ENCODE peak calls at places on chromosomes 11 and 22, in seven cellular contexts. O is fibroblast of pulmonary artery, I is uterus, Z is progenitor cell of endocrine pancreas, S is HCT116, P is IMR-90, C is natural killer cell. F is an unnamed sample.

GRCh38 chr11:97948793-97949192 is 1072.0 kb upstream of the CNTN5 start:
- DNase-seq in Z (no peak), P (no peak), O (no peak), S (no peak), I (no peak), C (no peak), F (no peak)

GRCh38 chr11:60880635-60881282 is 13.4 kb downstream of the ZP1 start:
- DNase-seq in Z (no peak), I (no peak), S (no peak), O (no peak), P (no peak), C (no peak), F (no peak)

GRCh38 chr22:35191412-35191811 is 65.9 kb upstream of the HMGXB4 start:
- DNase-seq in S (peak; percentile 12), I (no peak), O (peak; percentile 15), C (no peak), P (peak; percentile 3), Z (no peak), F (no peak)

GRCh38 chr11:9571071-9571765 is 2.3 kb upstream of the WEE1 start:
- DNase-seq in O (no peak), C (no peak), S (no peak), Z (no peak), P (no peak), I (no peak), F (no peak)

GRCh38 chr22:42233879-42234278 is 36.6 kb downstream of the TCF20 start:
- DNase-seq in S (no peak), Z (no peak), P (no peak), O (no peak), I (no peak), C (no peak), F (no peak)

GRCh38 chr11:60992842-60993409 is 21.4 kb downstream of the CD6 start:
- DNase-seq in I (no peak), O (no peak), Z (no peak), S (no peak), C (no peak), P (no peak), F (no peak)

GRCh38 chr11:45333023-45333422 is 46.9 kb upstream of the SYT13 start:
- DNase-seq in P (no peak), O (peak; percentile 9), I (no peak), S (no peak), C (no peak), Z (no peak), F (no peak)

GRCh38 chr22:22210375-22210774 is 34.2 kb upstream of the VPREB1 start:
- DNase-seq in C (no peak), I (no peak), Z (no peak), P (peak; percentile 85), S (peak; percentile 22), O (peak; percentile 54), F (no peak)

GRCh38 chr22:48840112-48840949 is 987.3 kb downstream of the BRD1 start:
- DNase-seq in Z (no peak), I (no peak), P (no peak), C (no peak), S (no peak), O (no peak), F (no peak)

GRCh38 chr11:290621-291231 is 1.8 kb downstream of the PGGHG start:
- DNase-seq in P (no peak), S (no peak), O (no peak), I (no peak), Z (no peak), C (no peak), F (no peak)

GRCh38 chr22:23156286-23156685 is 11.0 kb downstream of the RAB36 start:
- DNase-seq in Z (no peak), P (no peak), I (no peak), S (no peak), O (no peak), C (no peak), F (no peak)

GRCh38 chr22:21446827-21447690 is 20.1 kb upstream of the TMEM191C start:
- DNase-seq in C (no peak), P (no peak), Z (no peak), S (no peak), I (no peak), O (no peak), F (peak; percentile 56)

GRCh38 chr11:86228269-86228966 is 16.1 kb upstream of the EED start:
- DNase-seq in O (no peak), C (no peak), Z (no peak), S (no peak), P (no peak), I (no peak), F (no peak)

GRCh38 chr22:27597703-27598444 is 203.7 kb downstream of the MN1 start:
- DNase-seq in I (no peak), S (peak; percentile 22), C (no peak), P (no peak), O (peak; percentile 21), Z (no peak), F (no peak)

GRCh38 chr11:1226981-1227550 is 4.2 kb downstream of the MUC5B start:
- DNase-seq in I (no peak), C (no peak), O (peak; percentile 4), S (no peak), P (peak; percentile 4), Z (no peak), F (no peak)

GRCh38 chr22:39178206-39179111 is 26.0 kb upstream of the CBX7 start:
- DNase-seq in O (peak; percentile 93), C (no peak), P (peak; percentile 43), Z (no peak), S (no peak), I (no peak), F (no peak)

GRCh38 chr22:50641696-50642607 is 14.0 kb upstream of the ARSA start:
- DNase-seq in C (no peak), I (no peak), P (peak; percentile 32), O (peak; percentile 48), S (no peak), Z (no peak), F (peak; percentile 38)

GRCh38 chr22:41048791-41049717 is 43.3 kb upstream of the EP300 start:
- DNase-seq in O (peak; percentile 76), Z (peak; percentile 21), S (no peak), I (peak; percentile 79), P (peak; percentile 80), C (no peak), F (peak; percentile 91)

GRCh38 chr11:117076941-117077659 is 21.1 kb downstream of the SIK3 start:
- DNase-seq in O (no peak), C (no peak), I (no peak), P (no peak), S (no peak), Z (no peak), F (no peak)

GRCh38 chr22:19432092-19432844 is at the start of gene MRPL40:
- DNase-seq in S (peak; percentile 85), I (peak; percentile 94), O (peak; percentile 96), Z (peak; percentile 85), C (peak; percentile 82), P (peak; percentile 93), F (peak; percentile 95)

GRCh38 chr11:113474362-113475159 is 637 bp downstream of the DRD2 start:
- DNase-seq in I (peak; percentile 71), S (no peak), O (peak; percentile 87), C (peak; percentile 24), P (peak; percentile 66), Z (peak; percentile 94), F (peak; percentile 48)

GRCh38 chr22:44391481-44392445 is 79.0 kb upstream of the SHISAL1 start:
- DNase-seq in Z (no peak), C (no peak), I (no peak), P (no peak), O (no peak), S (no peak), F (peak; percentile 15)

GRCh38 chr11:2215561-2216399 is 44.2 kb upstream of the TH start:
- DNase-seq in S (no peak), Z (no peak), P (no peak), C (no peak), O (no peak), I (no peak), F (no peak)

DNA sequence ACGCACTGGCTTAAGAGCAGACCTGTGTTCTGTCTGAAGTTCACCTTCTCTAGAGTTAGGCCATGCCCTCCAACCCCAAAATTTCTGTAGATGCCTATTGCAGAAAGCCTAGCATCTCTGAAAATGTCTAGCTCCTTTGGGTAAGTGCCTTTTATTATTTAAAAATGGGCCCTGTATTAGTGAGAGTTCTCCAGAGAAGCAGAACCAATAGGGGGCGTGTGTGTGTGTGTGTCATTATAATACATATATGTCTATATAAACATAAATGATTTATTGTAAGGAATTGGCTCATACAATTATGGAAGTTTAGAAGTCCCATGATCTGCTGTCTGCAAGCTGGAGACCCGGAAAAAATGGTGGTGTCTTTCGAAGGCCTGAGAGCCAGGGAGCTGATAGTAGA is 144.7 kb downstream of the TTC17 start:
- DNase-seq in C (no peak), P (no peak), I (no peak), O (peak; percentile 15), S (no peak), Z (no peak), F (no peak)
- TF ChIP-seq CTCF in C (no peak), P (peak; percentile 15), I (no peak), O (peak; percentile 21), S (peak; percentile 43), Z (no peak), F (no peak)

GRCh38 chr11:30016588-30017363 is at the start of gene KCNA4:
- DNase-seq in S (no peak), P (no peak), I (no peak), Z (peak; percentile 34), O (peak; percentile 36), C (no peak), F (peak; percentile 90)
- TF ChIP-seq CTCF in S (no peak), P (no peak), I (peak; percentile 10), Z (peak; percentile 59), O (no peak), C (no peak), F (peak; percentile 27)

DNA sequence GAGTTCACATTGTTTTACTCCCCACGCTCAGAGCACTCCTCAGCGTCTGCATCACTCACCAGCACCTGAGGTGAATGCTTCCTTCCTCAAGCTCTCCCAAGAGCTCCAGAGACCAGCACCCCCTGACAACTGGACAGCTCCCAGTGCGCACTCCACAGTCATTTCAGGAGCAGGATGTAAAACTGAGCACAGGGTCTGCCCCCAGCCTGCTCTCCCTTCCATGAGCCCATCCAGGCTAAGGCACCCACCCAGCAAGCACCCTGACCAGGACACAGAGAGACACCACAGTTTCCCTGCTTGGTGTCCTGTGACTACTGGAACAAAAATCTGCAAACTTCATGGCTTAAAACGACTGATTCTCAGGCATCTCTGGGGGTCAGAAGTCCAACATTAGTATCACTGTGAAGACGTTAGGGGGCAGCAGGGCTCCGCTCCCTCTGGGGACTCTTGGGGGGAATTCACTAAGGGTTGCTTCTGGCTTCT is 3.3 kb downstream of the SCGB1D2 start:
- DNase-seq in O (peak; percentile 59), P (peak; percentile 28), Z (peak; percentile 69), C (no peak), I (no peak), S (no peak), F (no peak)
- TF ChIP-seq CTCF in O (peak; percentile 33), P (no peak), Z (peak; percentile 54), C (no peak), I (no peak), S (peak; percentile 50), F (no peak)

DNA sequence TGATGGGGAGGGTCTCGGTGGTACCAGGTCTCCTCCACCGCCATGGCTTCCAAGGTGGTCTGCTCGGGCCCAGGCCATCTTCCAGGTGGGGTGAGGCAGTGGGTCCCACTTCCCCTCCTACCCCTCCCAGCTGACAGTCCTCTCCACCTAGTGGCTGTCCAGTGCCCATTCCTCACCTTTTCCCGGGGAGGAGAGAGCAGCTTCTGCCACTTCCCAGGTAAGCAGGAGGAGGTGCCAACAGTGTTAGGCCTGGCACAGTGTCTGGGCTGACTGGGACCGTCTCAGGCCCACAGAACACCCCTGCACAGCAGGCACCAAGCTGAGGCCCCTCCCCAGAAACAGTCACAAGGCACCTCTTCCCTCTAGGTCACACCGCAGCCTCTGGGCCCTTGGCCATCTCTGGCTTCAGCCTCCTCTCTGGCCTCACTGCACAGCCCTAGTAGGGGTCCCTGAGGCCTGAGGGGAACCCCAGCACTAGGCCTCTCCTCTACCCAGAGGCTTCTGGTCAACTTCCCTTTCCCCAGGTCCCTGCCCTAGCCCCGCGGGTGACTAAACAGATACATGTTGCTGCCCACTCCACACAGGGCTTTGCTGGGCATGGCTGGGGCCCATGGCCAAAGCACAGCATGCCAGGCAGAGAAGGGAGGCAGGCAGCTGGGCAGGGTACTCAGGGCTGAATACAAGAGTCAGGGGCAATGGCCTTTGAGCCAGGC is 2.3 kb upstream of the ANKRD13D start:
- DNase-seq in O (no peak), P (no peak), S (no peak), C (no peak), I (no peak), Z (no peak), F (peak; percentile 73)
- TF ChIP-seq CTCF in O (no peak), P (no peak), S (no peak), C (no peak), I (no peak), Z (no peak), F (no peak)